ENCODE peak calls at places on chromosomes 6 and 20, in seven cellular contexts. T is T-cell; W is right cardiac atrium; R is WTC11; B is activated CD8-positive, alpha-beta memory T cell treated with anti-CD3 and anti-CD28 coated beads for 24 hours; H is cardiac fibroblast; L is heart right ventricle. S is an unnamed sample.

GRCh38 chr20:21391495-21392298 is 5.6 kb downstream of the NKX2-4 start:
- DNase-seq in R (peak; percentile 51), W (no peak), L (no peak), T (peak; percentile 5), B (no peak), H (no peak), S (no peak)

GRCh38 chr20:41029150-41029872 is 689 bp downstream of the TOP1 start:
- DNase-seq in R (peak; percentile 21), B (peak; percentile 81), W (peak; percentile 67), H (peak; percentile 33), L (no peak), T (peak; percentile 19), S (no peak)

GRCh38 chr20:1417273-1417672 is 24.4 kb upstream of the FKBP1A start:
- DNase-seq in T (no peak), B (no peak), W (no peak), R (no peak), L (no peak), H (peak; percentile 76), S (peak; percentile 71)

GRCh38 chr20:63072231-63072791 is 65.5 kb upstream of the BHLHE23 start:
- DNase-seq in B (no peak), W (no peak), T (no peak), R (peak; percentile 22), H (no peak), L (no peak), S (no peak)

GRCh38 chr20:50478162-50479036 is 31.8 kb upstream of the PTPN1 start:
- DNase-seq in W (peak; percentile 79), B (peak; percentile 88), R (peak; percentile 78), L (peak; percentile 28), H (peak; percentile 68), T (peak; percentile 81), S (peak; percentile 68)

GRCh38 chr6:132214716-132215115 is 186.6 kb downstream of the MOXD1 start:
- DNase-seq in R (no peak), H (no peak), L (no peak), W (peak; percentile 41), T (no peak), B (no peak), S (no peak)

GRCh38 chr6:87754828-87755227 is 52.8 kb upstream of the AKIRIN2 start:
- DNase-seq in B (no peak), R (no peak), H (no peak), L (no peak), T (no peak), W (no peak), S (no peak)

GRCh38 chr6:39881851-39882566 is 52.3 kb downstream of the MOCS1 start:
- DNase-seq in H (peak; percentile 93), T (no peak), W (no peak), L (no peak), R (no peak), B (no peak), S (peak; percentile 92)

GRCh38 chr6:149323925-149324324 is 6.4 kb downstream of the TAB2 start:
- DNase-seq in T (no peak), R (no peak), H (no peak), B (no peak), L (no peak), W (no peak), S (no peak)

GRCh38 chr20:17643531-17644188 is 38.4 kb downstream of the RRBP1 start:
- DNase-seq in W (peak; percentile 67), B (no peak), R (no peak), L (no peak), H (no peak), T (no peak), S (no peak)

GRCh38 chr20:57618091-57618765 is 2.0 kb downstream of the ZBP1 start:
- DNase-seq in W (no peak), L (no peak), H (no peak), T (no peak), B (peak; percentile 74), R (no peak), S (no peak)

GRCh38 chr6:6411115-6411514 is 90.7 kb upstream of the F13A1 start:
- DNase-seq in R (no peak), T (no peak), L (no peak), H (no peak), W (peak; percentile 39), B (no peak), S (no peak)

GRCh38 chr6:144377586-144377985 is 92.5 kb downstream of the UTRN start:
- DNase-seq in W (no peak), T (peak; percentile 7), B (no peak), L (no peak), R (no peak), H (peak; percentile 78), S (peak; percentile 85)

GRCh38 chr6:79031821-79032590 is 46.0 kb downstream of the PHIP start:
- DNase-seq in H (peak; percentile 59), T (no peak), W (no peak), B (no peak), R (no peak), L (no peak), S (peak; percentile 52)

GRCh38 chr6:27931209-27931608 is 19.0 kb upstream of the OR2B2 start:
- DNase-seq in H (no peak), L (no peak), R (no peak), B (no peak), T (no peak), W (no peak), S (no peak)

GRCh38 chr6:98929498-98930060 is 18.2 kb downstream of the FBXL4 start:
- DNase-seq in W (no peak), T (no peak), L (no peak), B (no peak), H (peak; percentile 10), R (no peak), S (peak; percentile 47)

GRCh38 chr6:157693867-157694266 is 129.2 kb upstream of the SNX9 start:
- DNase-seq in R (no peak), T (no peak), W (peak; percentile 85), B (no peak), L (peak; percentile 72), H (no peak), S (no peak)